ENCODE peak calls at places on chromosomes 6 and 20, in four cellular contexts. One of them, this sample, is unnamed.
A peak's percentile ranks its signal among the peaks of the same experiment; 100 is the strongest.

GRCh38 chr6:18264338-18265098 is at the start of gene DEK:
- DNase-seq in GM23248: peak; percentile 94
- DNase-seq in PC-3: peak; percentile 80
- DNase-seq in adipocyte: peak; percentile 96
- DNase-seq in this sample: peak; percentile 85

GRCh38 chr6:162852810-162853577 is 125.2 kb downstream of the PACRG start:
- DNase-seq in GM23248: no peak
- DNase-seq in PC-3: no peak
- DNase-seq in adipocyte: no peak
- DNase-seq in this sample: no peak

GRCh38 chr20:31440012-31440659 is at the start of gene DEFB123:
- DNase-seq in GM23248: no peak
- DNase-seq in PC-3: no peak
- DNase-seq in adipocyte: no peak
- DNase-seq in this sample: no peak

GRCh38 chr6:91704531-91704930 is 1117.7 kb upstream of the MAP3K7 start:
- DNase-seq in GM23248: peak; percentile 0
- DNase-seq in PC-3: peak; percentile 65
- DNase-seq in adipocyte: peak; percentile 37
- DNase-seq in this sample: no peak

GRCh38 chr20:53792946-53793536 is 199.4 kb upstream of the ZNF217 start:
- DNase-seq in GM23248: no peak
- DNase-seq in PC-3: no peak
- DNase-seq in adipocyte: no peak
- DNase-seq in this sample: no peak

GRCh38 chr6:69791065-69791471 is 5.7 kb downstream of the LMBRD1 start:
- DNase-seq in GM23248: peak; percentile 47
- DNase-seq in PC-3: no peak
- DNase-seq in adipocyte: peak; percentile 1
- DNase-seq in this sample: no peak

GRCh38 chr6:17907467-17908229 is 79.8 kb downstream of the KIF13A start:
- DNase-seq in GM23248: peak; percentile 100
- DNase-seq in PC-3: peak; percentile 97
- DNase-seq in adipocyte: peak; percentile 99
- DNase-seq in this sample: peak; percentile 86

GRCh38 chr6:6918216-6918983 is 189.4 kb upstream of the RREB1 start:
- DNase-seq in GM23248: peak; percentile 84
- DNase-seq in PC-3: peak; percentile 75
- DNase-seq in adipocyte: peak; percentile 6
- DNase-seq in this sample: peak; percentile 83

GRCh38 chr6:349491-349921 is 42.0 kb upstream of the IRF4 start:
- DNase-seq in GM23248: no peak
- DNase-seq in PC-3: no peak
- DNase-seq in adipocyte: no peak
- DNase-seq in this sample: no peak

GRCh38 chr6:43491750-43492661 is 14.6 kb downstream of the TJAP1 start:
- DNase-seq in GM23248: peak; percentile 89
- DNase-seq in PC-3: no peak
- DNase-seq in adipocyte: peak; percentile 89
- DNase-seq in this sample: peak; percentile 90

GRCh38 chr6:160462551-160463109 is 114.5 kb downstream of the SLC22A3 start:
- DNase-seq in GM23248: peak; percentile 81
- DNase-seq in PC-3: peak; percentile 85
- DNase-seq in adipocyte: peak; percentile 53
- DNase-seq in this sample: no peak

GRCh38 chr6:147053311-147053921 is 150.8 kb upstream of the STXBP5 start:
- DNase-seq in GM23248: no peak
- DNase-seq in PC-3: no peak
- DNase-seq in adipocyte: no peak
- DNase-seq in this sample: no peak

GRCh38 chr6:147058786-147059434 is 145.3 kb upstream of the STXBP5 start:
- DNase-seq in GM23248: peak; percentile 6
- DNase-seq in PC-3: peak; percentile 16
- DNase-seq in adipocyte: peak; percentile 13
- DNase-seq in this sample: no peak

GRCh38 chr6:147054158-147054557 is 150.1 kb upstream of the STXBP5 start:
- DNase-seq in GM23248: no peak
- DNase-seq in PC-3: no peak
- DNase-seq in adipocyte: no peak
- DNase-seq in this sample: no peak

GRCh38 chr6:147055821-147056392 is 148.3 kb upstream of the STXBP5 start:
- DNase-seq in GM23248: no peak
- DNase-seq in PC-3: no peak
- DNase-seq in adipocyte: no peak
- DNase-seq in this sample: no peak

GRCh38 chr6:147054871-147055270 is 149.3 kb upstream of the STXBP5 start:
- DNase-seq in GM23248: no peak
- DNase-seq in PC-3: no peak
- DNase-seq in adipocyte: no peak
- DNase-seq in this sample: no peak
- H3K27me3 ChIP-seq in GM23248: no peaks in the 10 kb centered on the region
- H3K27me3 ChIP-seq in PC-3: no peaks in the 10 kb centered on the region
- H3K27me3 ChIP-seq in adipocyte: no peaks in the 10 kb centered on the region
- H3K27me3 ChIP-seq in this sample: no peaks in the 10 kb centered on the region

GRCh38 chr20:35939264-35939663 is 15.0 kb downstream of the SCAND1 start:
- DNase-seq in GM23248: peak; percentile 15
- DNase-seq in PC-3: no peak
- DNase-seq in adipocyte: peak; percentile 22
- DNase-seq in this sample: no peak

GRCh38 chr20:35929301-35929700 is 25.0 kb downstream of the SCAND1 start:
- DNase-seq in GM23248: no peak
- DNase-seq in PC-3: no peak
- DNase-seq in adipocyte: no peak
- DNase-seq in this sample: no peak

DNA sequence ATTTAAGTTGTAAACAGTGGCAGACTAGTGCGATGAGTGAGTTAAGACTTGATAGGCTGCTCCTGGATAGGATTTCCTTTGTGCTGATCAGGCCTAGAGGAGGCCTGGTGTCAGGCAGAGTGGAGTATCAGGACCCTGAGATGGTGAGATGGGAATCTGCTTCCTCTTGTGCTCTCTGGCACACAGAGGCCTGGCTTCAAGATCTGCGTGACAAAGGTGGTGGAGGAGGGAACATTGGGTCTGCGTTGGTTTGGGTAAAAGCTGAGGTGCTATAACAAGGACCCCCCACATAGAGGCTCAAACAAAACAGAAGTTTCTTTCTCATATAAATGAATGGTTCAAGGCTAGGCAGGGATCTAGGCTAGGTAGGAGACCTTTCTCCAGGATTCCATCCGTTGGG is 20.3 kb downstream of the SCAND1 start:
- DNase-seq in GM23248: no peak
- DNase-seq in PC-3: no peak
- DNase-seq in adipocyte: no peak
- DNase-seq in this sample: no peak
- H3K36me3 ChIP-seq in GM23248: peaks cover 18% of the 10 kb centered on the region
- H3K36me3 ChIP-seq in PC-3: no peaks in the 10 kb centered on the region
- H3K36me3 ChIP-seq in adipocyte: peaks cover 24% of the 10 kb centered on the region
- H3K36me3 ChIP-seq in this sample: peaks cover 69% of the 10 kb centered on the region

GRCh38 chr6:99613398-99613704 is 6.7 kb downstream of the PRDM13 start:
- DNase-seq in GM23248: peak; percentile 60
- DNase-seq in PC-3: no peak
- DNase-seq in adipocyte: peak; percentile 26
- DNase-seq in this sample: peak; percentile 58
- H3K27me3 ChIP-seq in GM23248: peaks cover 95% of the 10 kb centered on the region
- H3K27me3 ChIP-seq in PC-3: peaks cover 35% of the 10 kb centered on the region
- H3K27me3 ChIP-seq in adipocyte: peaks cover 93% of the 10 kb centered on the region
- H3K27me3 ChIP-seq in this sample: peaks cover 71% of the 10 kb centered on the region

DNA sequence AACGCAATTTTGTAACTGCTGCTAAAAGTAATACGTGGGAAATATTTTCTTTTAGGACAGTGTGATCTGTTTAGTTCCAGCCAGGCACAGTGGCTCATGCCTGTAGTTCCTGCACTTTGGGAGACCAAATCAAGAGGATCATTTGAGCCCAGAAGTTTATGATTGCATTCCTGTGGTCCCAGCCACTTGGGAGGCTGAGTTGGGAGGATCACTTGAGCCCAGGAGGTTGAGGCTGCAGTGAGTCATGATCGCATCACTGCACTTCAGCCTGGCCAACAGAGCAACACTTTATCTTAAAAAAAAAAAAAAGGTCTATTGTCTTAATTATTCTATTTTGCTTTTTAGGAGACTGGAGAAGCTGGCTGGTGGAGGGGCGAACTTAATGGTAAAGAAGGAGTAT is 101.5 kb downstream of the CD2AP start:
- DNase-seq in GM23248: no peak
- DNase-seq in PC-3: no peak
- DNase-seq in adipocyte: no peak
- DNase-seq in this sample: peak; percentile 19
- H3K36me3 ChIP-seq in GM23248: peaks cover 69% of the 10 kb centered on the region
- H3K36me3 ChIP-seq in PC-3: peaks cover 17% of the 10 kb centered on the region
- H3K36me3 ChIP-seq in adipocyte: peaks cover 54% of the 10 kb centered on the region
- H3K36me3 ChIP-seq in this sample: peaks cover 3% of the 10 kb centered on the region

GRCh38 chr20:17835240-17835940 is 133.2 kb downstream of the SNX5 start:
- DNase-seq in GM23248: peak; percentile 95
- DNase-seq in PC-3: peak; percentile 97
- DNase-seq in adipocyte: peak; percentile 91
- DNase-seq in this sample: peak; percentile 85
- H3K27me3 ChIP-seq in GM23248: no peaks in the 10 kb centered on the region
- H3K27me3 ChIP-seq in PC-3: no peaks in the 10 kb centered on the region
- H3K27me3 ChIP-seq in adipocyte: no peaks in the 10 kb centered on the region
- H3K27me3 ChIP-seq in this sample: no peaks in the 10 kb centered on the region